ENCODE peak calls at places on chromosome 19, in five cellular contexts. O is H1, G is fibroblast of lung, D is AG09309, N is left ventricle myocardium inferior. W is an unnamed sample.

GRCh38 chr19:38049105-38049649 is 142.2 kb downstream of the SIPA1L3 start:
- DNase-seq in D (no peak), G (no peak), O (no peak), N (no peak), W (peak)

GRCh38 chr19:15812059-15812722 is 3.3 kb downstream of the OR10H1 start:
- DNase-seq in G (no peak), N (no peak), O (no peak), D (no peak), W (no peak)

GRCh38 chr19:30864460-30865215 is 484.6 kb downstream of the TSHZ3 start:
- DNase-seq in O (no peak), G (no peak), D (no peak), N (no peak), W (no peak)

GRCh38 chr19:54448037-54448773 is 794 bp upstream of the LENG8 start:
- DNase-seq in D (no peak), G (peak), N (peak), O (peak), W (no peak)

GRCh38 chr19:18131841-18132596 is 20.9 kb upstream of the PIK3R2 start:
- DNase-seq in N (no peak), D (no peak), O (peak), G (no peak), W (no peak)

GRCh38 chr19:51210385-51210784 is 14.5 kb upstream of the CD33 start:
- DNase-seq in D (no peak), N (no peak), G (no peak), O (no peak), W (no peak)

GRCh38 chr19:30212574-30212973 is 159.6 kb upstream of the ZNF536 start:
- DNase-seq in D (no peak), G (no peak), O (peak), N (no peak), W (no peak)

GRCh38 chr19:4185413-4186086 is 3.1 kb downstream of the ANKRD24 start:
- DNase-seq in O (no peak), D (no peak), G (no peak), N (no peak), W (no peak)

GRCh38 chr19:43430142-43430710 is 15.5 kb downstream of the TEX101 start:
- DNase-seq in N (no peak), D (no peak), O (no peak), G (peak), W (no peak)

GRCh38 chr19:10474962-10475451 is 28.1 kb downstream of the KEAP1 start:
- DNase-seq in G (no peak), D (no peak), O (no peak), N (no peak), W (no peak)

GRCh38 chr19:53771133-53771532 is 53.0 kb downstream of the NLRP12 start:
- DNase-seq in G (no peak), N (no peak), D (no peak), O (no peak), W (no peak)

GRCh38 chr19:737591-738093 is 13.3 kb upstream of the MISP start:
- DNase-seq in G (peak), D (no peak), O (peak), N (no peak), W (no peak)

GRCh38 chr19:3099347-3100145 is 5.4 kb downstream of the GNA11 start:
- DNase-seq in D (no peak), G (no peak), N (no peak), O (peak), W (no peak)

GRCh38 chr19:53101518-53101917 is 1.7 kb downstream of the ZNF160 start:
- DNase-seq in G (no peak), D (no peak), N (no peak), O (no peak), W (no peak)

GRCh38 chr19:47330466-47330869 is 1.5 kb upstream of the C5AR2 start:
- DNase-seq in N (no peak), G (peak), O (no peak), D (no peak), W (no peak)

GRCh38 chr19:35327642-35328041 is 1.3 kb upstream of the CD22 start:
- DNase-seq in D (no peak), G (no peak), N (no peak), O (no peak), W (no peak)
- TF ChIP-seq CTCF in D (peak), G (no peak), N (no peak), O (peak), W (peak)

DNA sequence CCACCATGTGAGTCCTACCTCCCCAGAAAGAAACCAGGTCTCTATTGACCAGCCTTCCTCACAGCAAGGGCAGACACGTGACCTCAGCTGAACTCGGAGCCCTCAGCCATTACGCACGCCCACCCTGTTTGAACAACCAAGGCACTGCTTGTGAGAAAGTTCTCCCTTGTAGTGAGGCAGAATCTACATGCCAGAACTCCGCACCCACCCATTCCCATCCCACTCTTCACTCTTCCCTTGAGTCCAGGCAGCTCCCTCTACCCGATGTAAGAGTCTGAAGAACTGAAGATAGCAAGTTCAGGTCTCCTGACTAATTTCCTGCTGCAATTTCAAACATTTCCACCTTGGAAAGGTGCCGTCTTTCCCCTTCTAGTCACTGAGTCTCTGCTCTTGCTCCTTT is 6.4 kb downstream of the NOVA2 start:
- DNase-seq in G (no peak), O (no peak), N (no peak), D (no peak), W (no peak)
- H3K4me3 ChIP-seq in G (no peak), O (no peak), N (no peak), D (no peak), W (no peak)

DNA sequence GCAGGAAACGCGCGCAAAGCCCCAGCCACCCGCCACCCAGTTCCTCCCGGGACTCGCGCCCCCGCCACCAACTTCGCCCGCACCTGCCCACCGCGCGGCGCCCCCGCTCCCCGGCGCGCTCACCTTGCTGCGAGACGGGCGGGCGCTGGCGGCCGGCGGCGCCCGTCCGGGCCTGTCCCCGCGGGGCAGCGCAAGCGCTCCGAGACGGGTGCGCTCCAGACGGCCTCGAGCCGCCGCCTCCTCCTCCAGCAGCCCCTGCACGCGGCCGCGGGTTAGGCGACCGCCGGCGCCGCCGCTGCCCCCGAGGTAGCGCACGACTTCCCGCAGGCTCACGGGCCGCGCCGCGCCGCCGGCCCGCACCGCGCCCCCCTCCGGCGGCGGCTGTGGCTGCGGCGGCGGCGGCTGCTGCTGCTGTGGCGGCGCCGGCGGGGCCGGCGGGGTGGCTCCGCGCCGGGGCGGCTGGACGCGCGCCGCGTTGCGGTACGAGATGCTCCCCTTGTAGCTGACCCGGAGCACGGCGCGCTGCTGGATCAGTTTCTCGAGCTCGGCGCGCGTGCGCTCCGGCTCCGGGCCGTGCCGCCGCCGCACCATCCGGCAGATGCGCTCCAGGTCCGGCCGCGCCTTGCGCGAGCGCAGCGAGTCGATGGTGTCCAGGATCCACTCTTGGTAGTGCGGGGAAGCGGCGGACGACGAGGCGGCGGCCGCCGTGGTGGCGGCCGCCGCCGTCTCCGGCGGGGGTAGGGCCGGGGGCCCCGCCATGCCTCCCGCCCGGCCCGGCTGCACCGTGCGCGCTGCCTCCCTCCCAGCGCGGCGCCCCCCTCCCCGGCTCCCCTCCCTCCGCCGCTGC is 666 bp downstream of the SAMD1 start:
- DNase-seq in O (peak), N (peak), G (peak), D (no peak), W (no peak)
- TF ChIP-seq CTCF in O (no peak), N (no peak), G (no peak), D (no peak), W (no peak)

DNA sequence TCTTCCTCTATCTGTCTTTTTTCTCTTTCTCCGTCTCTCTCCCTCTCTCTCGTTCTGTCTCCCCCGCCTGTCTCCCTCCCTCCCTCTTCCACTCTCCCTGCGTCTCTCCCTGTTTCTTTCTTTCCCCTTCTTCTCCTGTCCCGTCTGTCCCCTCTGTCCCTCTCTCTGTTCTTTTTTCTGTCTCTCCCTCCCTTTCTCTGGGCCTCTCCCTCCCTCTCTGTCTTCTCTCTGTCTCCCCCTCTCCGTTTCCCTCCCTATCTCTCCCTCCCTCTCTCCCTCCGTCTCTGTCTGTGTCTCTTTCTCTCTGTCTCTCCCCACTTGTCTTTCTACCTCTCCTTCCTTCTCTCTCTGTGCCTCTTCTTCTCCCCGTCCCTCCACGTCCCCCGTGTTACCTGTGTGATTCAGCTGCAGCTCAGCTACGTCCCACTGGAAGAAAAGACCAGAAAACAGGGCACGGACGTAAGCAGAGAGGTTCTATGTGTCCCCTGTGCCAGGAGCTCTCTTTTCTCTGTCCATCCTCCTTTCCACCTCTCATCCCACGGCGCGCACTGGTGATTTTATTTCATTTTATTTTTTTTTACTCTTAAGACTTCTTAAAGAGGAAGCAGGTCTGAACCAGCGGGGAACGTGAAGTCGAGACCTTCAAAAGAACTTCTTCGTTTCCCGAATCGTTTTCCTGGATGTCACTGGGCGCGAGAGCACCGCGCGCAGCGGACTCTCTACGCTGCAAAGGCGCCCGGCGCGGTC is 1.1 kb downstream of the CD70 start:
- DNase-seq in O (peak), G (no peak), N (no peak), D (no peak), W (no peak)
- H3K4me3 ChIP-seq in O (peak), G (no peak), N (peak), D (no peak), W (peak)

GRCh38 chr19:35120898-35121297 is 5.3 kb downstream of the FXYD3 start:
- DNase-seq in N (no peak), O (no peak), G (no peak), D (no peak), W (no peak)

GRCh38 chr19:35125270-35125717 is 9.6 kb downstream of the LGI4 start:
- DNase-seq in O (no peak), D (no peak), N (no peak), G (no peak), W (no peak)

GRCh38 chr19:35123573-35123972 is 8.0 kb downstream of the FXYD3 start:
- DNase-seq in G (no peak), N (peak), O (no peak), D (no peak), W (no peak)

GRCh38 chr19:35124098-35125060 is 8.8 kb downstream of the FXYD3 start:
- DNase-seq in O (no peak), N (peak), D (peak), G (peak), W (peak)

GRCh38 chr19:35122687-35123551 is 7.3 kb downstream of the FXYD3 start:
- DNase-seq in D (no peak), N (no peak), G (no peak), O (no peak), W (no peak)
- TF ChIP-seq CTCF in D (no peak), N (no peak), G (no peak), O (no peak), W (no peak)

DNA sequence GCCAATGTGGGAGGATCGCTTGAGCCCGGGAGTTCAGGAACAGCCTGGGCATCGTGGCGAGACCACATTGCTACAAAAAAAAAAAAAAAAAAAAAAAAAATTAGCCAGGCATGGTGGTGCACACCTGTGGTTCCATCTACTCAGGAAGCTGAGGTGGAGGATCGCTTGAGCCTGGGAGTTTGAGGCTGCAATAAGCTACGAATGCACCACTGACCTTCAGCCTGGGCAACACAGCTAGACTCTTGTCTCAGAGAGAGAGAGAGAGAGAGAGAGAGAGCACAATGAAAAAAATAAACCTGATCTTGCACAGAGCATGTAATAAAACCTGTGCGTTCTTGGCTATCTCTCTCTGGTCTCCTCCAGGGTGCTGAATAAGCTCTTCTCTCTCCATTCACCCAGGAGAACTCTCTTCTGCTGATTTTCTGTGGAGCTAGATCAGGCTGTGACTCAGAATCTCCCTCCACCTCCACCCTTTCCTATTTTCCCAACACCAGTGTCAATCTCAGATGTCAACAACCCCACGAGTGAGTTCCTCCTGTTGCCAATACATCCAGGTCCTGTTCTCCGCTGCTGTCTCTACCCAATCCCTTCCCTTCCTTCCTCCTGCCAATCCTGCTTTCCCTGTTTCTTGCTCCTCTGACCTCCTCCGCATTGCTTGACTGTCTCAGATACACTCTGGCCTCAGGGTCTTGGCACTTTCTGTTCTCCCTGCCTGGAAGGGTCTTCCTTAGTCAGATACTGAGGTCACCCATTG is 3.4 kb upstream of the ACP5 start:
- DNase-seq in N (no peak), O (no peak), D (no peak), G (no peak), W (no peak)
- H3K4me3 ChIP-seq in N (no peak), O (no peak), D (no peak), G (no peak), W (no peak)

GRCh38 chr19:35909684-35910035 is 1.6 kb upstream of the TYROBP start:
- DNase-seq in N (no peak), O (no peak), D (no peak), G (no peak), W (no peak)
- TF ChIP-seq CTCF in N (no peak), O (no peak), D (no peak), G (no peak), W (no peak)

W was measured in HFF-Myc.